ENCODE peak calls at places on chromosomes 7 and 10, in eight cellular contexts. One of them, this sample, is unnamed.
A peak's percentile ranks its signal among the peaks of the same experiment; 100 is the strongest.

GRCh38 chr10:116947838-116948529 is 57.0 kb downstream of the SHTN1 start:
- DNase-seq in AG09319: no peak
- DNase-seq in body of pancreas: no peak
- DNase-seq in NCI-H345: no peak
- DNase-seq in kidney tubule cell: peak; percentile 74
- DNase-seq in ELR: peak; percentile 82
- DNase-seq in A549: peak; percentile 45
- DNase-seq in hypothalamus: no peak
- DNase-seq in this sample: peak; percentile 22

GRCh38 chr7:135260930-135261721 is 27.5 kb downstream of the STRA8 start:
- DNase-seq in AG09319: no peak
- DNase-seq in body of pancreas: no peak
- DNase-seq in NCI-H345: peak; percentile 17
- DNase-seq in kidney tubule cell: no peak
- DNase-seq in ELR: no peak
- DNase-seq in A549: no peak
- DNase-seq in hypothalamus: no peak
- DNase-seq in this sample: no peak

GRCh38 chr7:5441840-5442513 is 18.3 kb upstream of the TNRC18 start:
- DNase-seq in AG09319: no peak
- DNase-seq in body of pancreas: no peak
- DNase-seq in NCI-H345: no peak
- DNase-seq in kidney tubule cell: no peak
- DNase-seq in ELR: no peak
- DNase-seq in A549: no peak
- DNase-seq in hypothalamus: no peak
- DNase-seq in this sample: no peak

GRCh38 chr10:8951440-8952089 is 897.1 kb downstream of the GATA3 start:
- DNase-seq in AG09319: no peak
- DNase-seq in body of pancreas: no peak
- DNase-seq in NCI-H345: no peak
- DNase-seq in kidney tubule cell: no peak
- DNase-seq in ELR: no peak
- DNase-seq in A549: no peak
- DNase-seq in hypothalamus: no peak
- DNase-seq in this sample: no peak

GRCh38 chr7:36023025-36023424 is 130.0 kb upstream of the EEPD1 start:
- DNase-seq in AG09319: no peak
- DNase-seq in body of pancreas: no peak
- DNase-seq in NCI-H345: no peak
- DNase-seq in kidney tubule cell: no peak
- DNase-seq in ELR: no peak
- DNase-seq in A549: no peak
- DNase-seq in hypothalamus: no peak
- DNase-seq in this sample: no peak

GRCh38 chr7:103752995-103753394 is 236.5 kb downstream of the RELN start:
- DNase-seq in AG09319: no peak
- DNase-seq in body of pancreas: no peak
- DNase-seq in NCI-H345: no peak
- DNase-seq in kidney tubule cell: peak; percentile 41
- DNase-seq in ELR: peak; percentile 66
- DNase-seq in A549: no peak
- DNase-seq in hypothalamus: no peak
- DNase-seq in this sample: peak; percentile 8

GRCh38 chr7:123769371-123769770 is 20.6 kb upstream of the WASL start:
- DNase-seq in AG09319: no peak
- DNase-seq in body of pancreas: peak; percentile 72
- DNase-seq in NCI-H345: no peak
- DNase-seq in kidney tubule cell: peak; percentile 92
- DNase-seq in ELR: peak; percentile 67
- DNase-seq in A549: peak; percentile 89
- DNase-seq in hypothalamus: no peak
- DNase-seq in this sample: no peak

GRCh38 chr10:16653223-16653622 is 131.5 kb upstream of the C1QL3 start:
- DNase-seq in AG09319: no peak
- DNase-seq in body of pancreas: no peak
- DNase-seq in NCI-H345: no peak
- DNase-seq in kidney tubule cell: no peak
- DNase-seq in ELR: no peak
- DNase-seq in A549: no peak
- DNase-seq in hypothalamus: no peak
- DNase-seq in this sample: no peak

GRCh38 chr10:101140084-101140949 is 9.2 kb downstream of the TLX1 start:
- DNase-seq in AG09319: no peak
- DNase-seq in body of pancreas: no peak
- DNase-seq in NCI-H345: no peak
- DNase-seq in kidney tubule cell: no peak
- DNase-seq in ELR: no peak
- DNase-seq in A549: no peak
- DNase-seq in hypothalamus: no peak
- DNase-seq in this sample: no peak

GRCh38 chr7:47610506-47611044 is 28.7 kb upstream of the TNS3 start:
- DNase-seq in AG09319: peak; percentile 69
- DNase-seq in body of pancreas: no peak
- DNase-seq in NCI-H345: no peak
- DNase-seq in kidney tubule cell: no peak
- DNase-seq in ELR: no peak
- DNase-seq in A549: peak; percentile 94
- DNase-seq in hypothalamus: no peak
- DNase-seq in this sample: peak; percentile 43

GRCh38 chr7:38550881-38551280 is 80.3 kb downstream of the AMPH start:
- DNase-seq in AG09319: no peak
- DNase-seq in body of pancreas: no peak
- DNase-seq in NCI-H345: no peak
- DNase-seq in kidney tubule cell: no peak
- DNase-seq in ELR: no peak
- DNase-seq in A549: no peak
- DNase-seq in hypothalamus: no peak
- DNase-seq in this sample: no peak

GRCh38 chr10:30973737-30974136 is 57.9 kb downstream of the ZNF438 start:
- DNase-seq in AG09319: no peak
- DNase-seq in body of pancreas: no peak
- DNase-seq in NCI-H345: no peak
- DNase-seq in kidney tubule cell: no peak
- DNase-seq in ELR: no peak
- DNase-seq in A549: no peak
- DNase-seq in hypothalamus: no peak
- DNase-seq in this sample: no peak

GRCh38 chr7:134364619-134365037 is 47.9 kb upstream of the SLC35B4 start:
- DNase-seq in AG09319: no peak
- DNase-seq in body of pancreas: no peak
- DNase-seq in NCI-H345: no peak
- DNase-seq in kidney tubule cell: peak; percentile 92
- DNase-seq in ELR: peak; percentile 85
- DNase-seq in A549: peak; percentile 99
- DNase-seq in hypothalamus: no peak
- DNase-seq in this sample: peak; percentile 65

GRCh38 chr10:90621577-90621976 is 236.3 kb downstream of the HTR7 start:
- DNase-seq in AG09319: no peak
- DNase-seq in body of pancreas: no peak
- DNase-seq in NCI-H345: no peak
- DNase-seq in kidney tubule cell: no peak
- DNase-seq in ELR: peak; percentile 14
- DNase-seq in A549: no peak
- DNase-seq in hypothalamus: no peak
- DNase-seq in this sample: peak; percentile 43

This sample was measured in hepatocyte.